ENCODE peak calls at places on chromosome 21, in five cellular contexts. One of them, this sample, is unnamed.

GRCh38 chr21:30541764-30542163 is at the start of gene KRTAP19-6:
- DNase-seq in heart left ventricle: no peak
- DNase-seq in adrenal gland: no peak
- DNase-seq in thyroid gland: no peak
- DNase-seq in spleen: no peak
- DNase-seq in this sample: no peak

GRCh38 chr21:27134513-27134912 is 167.6 kb upstream of the ADAMTS5 start:
- DNase-seq in heart left ventricle: no peak
- DNase-seq in adrenal gland: no peak
- DNase-seq in thyroid gland: no peak
- DNase-seq in spleen: no peak
- DNase-seq in this sample: no peak

GRCh38 chr21:31479714-31480113 is 135.7 kb upstream of the TIAM1 start:
- DNase-seq in heart left ventricle: no peak
- DNase-seq in adrenal gland: no peak
- DNase-seq in thyroid gland: no peak
- DNase-seq in spleen: no peak
- DNase-seq in this sample: no peak

GRCh38 chr21:43318841-43319781 is 107.8 kb downstream of the SIK1 start:
- DNase-seq in heart left ventricle: peak
- DNase-seq in adrenal gland: no peak
- DNase-seq in thyroid gland: no peak
- DNase-seq in spleen: no peak
- DNase-seq in this sample: no peak

GRCh38 chr21:14213164-14213563 is 2.4 kb upstream of the LIPI start:
- DNase-seq in heart left ventricle: no peak
- DNase-seq in adrenal gland: no peak
- DNase-seq in thyroid gland: no peak
- DNase-seq in spleen: no peak
- DNase-seq in this sample: no peak

GRCh38 chr21:34345892-34346291 is 17.9 kb upstream of the KCNE2 start:
- DNase-seq in heart left ventricle: no peak
- DNase-seq in adrenal gland: no peak
- DNase-seq in thyroid gland: no peak
- DNase-seq in spleen: no peak
- DNase-seq in this sample: peak

GRCh38 chr21:31476551-31477120 is 132.6 kb upstream of the TIAM1 start:
- DNase-seq in heart left ventricle: no peak
- DNase-seq in adrenal gland: no peak
- DNase-seq in thyroid gland: peak
- DNase-seq in spleen: no peak
- DNase-seq in this sample: no peak

GRCh38 chr21:42518216-42518615 is 4.6 kb downstream of the SLC37A1 start:
- DNase-seq in heart left ventricle: no peak
- DNase-seq in adrenal gland: no peak
- DNase-seq in thyroid gland: peak
- DNase-seq in spleen: no peak
- DNase-seq in this sample: no peak

GRCh38 chr21:18468775-18469174 is 65.2 kb upstream of the TMPRSS15 start:
- DNase-seq in heart left ventricle: no peak
- DNase-seq in adrenal gland: no peak
- DNase-seq in thyroid gland: no peak
- DNase-seq in spleen: no peak
- DNase-seq in this sample: no peak

GRCh38 chr21:41972511-41973205 is 18.8 kb upstream of the C2CD2 start:
- DNase-seq in heart left ventricle: peak
- DNase-seq in adrenal gland: no peak
- DNase-seq in thyroid gland: no peak
- DNase-seq in spleen: peak
- DNase-seq in this sample: no peak

GRCh38 chr21:29342394-29342957 is 43.8 kb downstream of the BACH1 start:
- DNase-seq in heart left ventricle: peak
- DNase-seq in adrenal gland: no peak
- DNase-seq in thyroid gland: no peak
- DNase-seq in spleen: no peak
- DNase-seq in this sample: no peak
- TF ChIP-seq POLR2A in heart left ventricle: no peak
- TF ChIP-seq POLR2A in adrenal gland: no peak
- TF ChIP-seq POLR2A in thyroid gland: no peak
- TF ChIP-seq POLR2A in spleen: no peak
- TF ChIP-seq POLR2A in this sample: no peak

DNA sequence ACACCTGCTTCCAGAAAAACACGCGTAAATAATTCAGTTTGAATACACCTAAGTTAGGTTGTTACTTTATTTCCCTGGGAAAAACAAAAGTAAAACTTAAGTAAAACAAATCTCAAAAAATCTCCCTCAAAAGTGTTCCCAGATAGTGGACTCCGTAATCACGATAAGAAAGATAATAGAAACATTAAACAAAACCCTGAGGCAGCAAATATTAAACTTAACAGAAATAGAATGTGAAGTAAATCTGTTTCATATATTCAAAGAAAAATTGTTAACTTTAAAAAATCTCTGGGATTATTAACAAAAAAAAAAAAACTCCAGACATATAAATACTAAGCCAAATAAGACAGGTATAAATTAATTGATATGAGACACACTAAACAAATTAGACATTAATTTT is 743.2 kb upstream of the NCAM2 start:
- DNase-seq in heart left ventricle: no peak
- DNase-seq in adrenal gland: no peak
- DNase-seq in thyroid gland: no peak
- DNase-seq in spleen: no peak
- DNase-seq in this sample: no peak
- TF ChIP-seq CTCF in heart left ventricle: no peak
- TF ChIP-seq CTCF in adrenal gland: no peak
- TF ChIP-seq CTCF in thyroid gland: no peak
- TF ChIP-seq CTCF in spleen: no peak
- TF ChIP-seq CTCF in this sample: no peak

GRCh38 chr21:45397381-45397780 is 7.6 kb upstream of the COL18A1 start:
- DNase-seq in heart left ventricle: no peak
- DNase-seq in adrenal gland: no peak
- DNase-seq in thyroid gland: no peak
- DNase-seq in spleen: no peak
- DNase-seq in this sample: no peak
- H3K4me3 ChIP-seq in heart left ventricle: no peak
- H3K4me3 ChIP-seq in adrenal gland: no peak
- H3K4me3 ChIP-seq in thyroid gland: no peak
- H3K4me3 ChIP-seq in spleen: no peak
- H3K4me3 ChIP-seq in this sample: no peak

DNA sequence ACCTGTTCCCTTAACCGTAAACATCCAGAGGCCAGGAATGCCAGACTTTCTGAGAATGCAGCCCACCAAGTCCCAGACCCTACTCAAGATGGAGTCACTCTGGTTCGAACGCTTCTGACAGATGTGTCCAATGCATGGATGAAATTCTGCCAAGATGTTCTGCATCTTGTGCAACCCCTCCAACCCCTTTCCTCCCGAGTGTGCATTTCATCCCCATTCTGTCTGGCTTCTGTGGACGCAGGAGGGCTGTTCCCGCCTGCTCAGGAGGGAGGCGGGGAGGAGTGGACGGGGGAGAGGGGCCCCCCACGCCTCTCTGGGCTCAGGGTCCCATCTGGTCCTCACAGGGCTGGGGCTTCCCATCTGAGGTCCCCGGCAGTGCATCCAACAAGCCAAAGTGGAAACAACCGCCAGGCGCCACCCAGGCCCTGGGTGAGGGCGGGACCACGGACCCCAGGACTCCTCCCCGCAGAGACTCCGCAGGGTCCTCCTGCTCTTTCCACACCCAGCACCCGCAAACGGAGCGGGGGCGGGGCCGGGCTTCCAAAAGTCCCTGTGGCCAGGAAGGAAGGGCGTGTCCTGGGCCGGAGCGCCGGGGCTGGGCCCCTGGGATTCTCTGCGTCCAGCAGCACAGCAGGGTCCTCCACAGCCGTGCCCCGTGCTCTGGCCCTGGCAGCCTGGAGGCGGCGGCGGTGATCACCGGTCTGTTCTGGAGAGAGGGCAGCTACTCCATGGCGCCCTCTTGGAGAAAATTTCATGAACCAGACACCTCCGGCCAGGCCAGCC is 27.7 kb upstream of the SUMO3 start:
- DNase-seq in heart left ventricle: peak
- DNase-seq in adrenal gland: no peak
- DNase-seq in thyroid gland: peak
- DNase-seq in spleen: peak
- DNase-seq in this sample: peak
- TF ChIP-seq POLR2A in heart left ventricle: no peak
- TF ChIP-seq POLR2A in adrenal gland: no peak
- TF ChIP-seq POLR2A in thyroid gland: no peak
- TF ChIP-seq POLR2A in spleen: no peak
- TF ChIP-seq POLR2A in this sample: no peak

GRCh38 chr21:25350056-25350455 is 257.2 kb downstream of the MRPL39 start:
- DNase-seq in heart left ventricle: no peak
- DNase-seq in adrenal gland: no peak
- DNase-seq in thyroid gland: no peak
- DNase-seq in spleen: no peak
- DNase-seq in this sample: peak
- TF ChIP-seq CTCF in heart left ventricle: no peak
- TF ChIP-seq CTCF in adrenal gland: no peak
- TF ChIP-seq CTCF in thyroid gland: no peak
- TF ChIP-seq CTCF in spleen: peak
- TF ChIP-seq CTCF in this sample: peak

DNA sequence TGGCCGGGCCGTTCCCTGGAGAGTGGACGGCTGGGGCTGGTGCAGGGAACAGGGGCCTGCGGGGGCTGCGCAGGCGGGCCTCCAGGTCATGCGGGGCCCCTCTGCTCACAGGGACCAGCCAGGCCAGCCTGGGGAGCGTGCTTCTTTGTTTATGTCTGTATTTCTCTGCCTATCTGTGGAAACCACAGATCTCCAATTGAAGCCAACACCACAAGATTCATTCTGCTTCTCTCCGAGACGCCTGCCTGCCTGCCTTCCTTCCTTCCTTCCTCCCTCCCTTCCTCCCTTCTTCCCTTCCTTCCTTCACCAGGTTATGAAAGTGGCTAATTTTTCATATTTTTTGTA is 39.9 kb upstream of the HMGN1 start:
- DNase-seq in heart left ventricle: no peak
- DNase-seq in adrenal gland: no peak
- DNase-seq in thyroid gland: no peak
- DNase-seq in spleen: no peak
- DNase-seq in this sample: no peak
- H3K4me3 ChIP-seq in heart left ventricle: no peak
- H3K4me3 ChIP-seq in adrenal gland: peak
- H3K4me3 ChIP-seq in thyroid gland: no peak
- H3K4me3 ChIP-seq in spleen: peak
- H3K4me3 ChIP-seq in this sample: peak

GRCh38 chr21:36060159-36060921 is at the start of gene SETD4:
- DNase-seq in heart left ventricle: peak
- DNase-seq in adrenal gland: peak
- DNase-seq in thyroid gland: peak
- DNase-seq in spleen: peak
- DNase-seq in this sample: peak
- TF ChIP-seq POLR2A in heart left ventricle: peak
- TF ChIP-seq POLR2A in adrenal gland: peak
- TF ChIP-seq POLR2A in thyroid gland: peak
- TF ChIP-seq POLR2A in spleen: peak
- TF ChIP-seq POLR2A in this sample: peak

GRCh38 chr21:33132054-33132453 is 62.1 kb downstream of the OLIG1 start:
- DNase-seq in heart left ventricle: no peak
- DNase-seq in adrenal gland: no peak
- DNase-seq in thyroid gland: no peak
- DNase-seq in spleen: no peak
- DNase-seq in this sample: no peak
- TF ChIP-seq CTCF in heart left ventricle: peak
- TF ChIP-seq CTCF in adrenal gland: no peak
- TF ChIP-seq CTCF in thyroid gland: no peak
- TF ChIP-seq CTCF in spleen: no peak
- TF ChIP-seq CTCF in this sample: no peak

This sample was measured in testis.